ENCODE peak calls at places on chromosomes 11 and 22, in ten cellular contexts. N is sigmoid colon, L is transverse colon, P is stomach, X is K562, C is prostate gland, R is suprapubic skin, S is spleen, A is endothelial cell of umbilical vein, V is breast epithelium. D is an unnamed sample.

GRCh38 chr11:71215372-71215965 is 36.9 kb downstream of the SHANK2 start:
- DNase-seq in R (no peak), V (no peak), N (peak; percentile 41), A (no peak), X (no peak), C (no peak), P (no peak), S (peak; percentile 54), L (no peak), D (no peak)

GRCh38 chr11:41039592-41039991 is 419.9 kb downstream of the LRRC4C start:
- DNase-seq in S (no peak), P (no peak), R (no peak), C (no peak), A (no peak), X (no peak), L (no peak), V (no peak), N (no peak), D (no peak)

GRCh38 chr11:106091480-106092123 is 14.1 kb downstream of the AASDHPPT start:
- DNase-seq in X (no peak), S (no peak), L (no peak), P (no peak), V (no peak), A (peak; percentile 32), N (no peak), R (no peak), C (no peak), D (peak; percentile 3)

GRCh38 chr11:9600651-9601040 is 27.2 kb downstream of the WEE1 start:
- DNase-seq in R (peak; percentile 11), P (no peak), C (no peak), S (no peak), N (no peak), X (no peak), L (no peak), A (no peak), V (no peak), D (no peak)

GRCh38 chr11:44104472-44105294 is 9.2 kb downstream of the EXT2 start:
- DNase-seq in S (no peak), V (no peak), C (no peak), P (no peak), X (no peak), L (no peak), N (no peak), R (no peak), A (no peak), D (no peak)

GRCh38 chr11:2775083-2775625 is 75.4 kb upstream of the KCNQ1OT1 start:
- DNase-seq in R (peak; percentile 60), A (no peak), X (no peak), S (peak; percentile 53), N (peak; percentile 58), L (no peak), V (peak; percentile 14), C (peak; percentile 3), P (peak; percentile 20), D (no peak)

GRCh38 chr22:40238425-40239344 is 61.0 kb downstream of the TNRC6B start:
- DNase-seq in P (peak; percentile 33), X (no peak), N (no peak), A (peak; percentile 74), C (peak; percentile 48), V (peak; percentile 64), S (no peak), L (no peak), R (no peak), D (no peak)

GRCh38 chr11:92576315-92576714 is 351.7 kb downstream of the FAT3 start:
- DNase-seq in X (no peak), C (no peak), P (no peak), N (no peak), A (no peak), R (no peak), L (no peak), S (no peak), V (no peak), D (no peak)

GRCh38 chr11:94602430-94603372 is 35.5 kb downstream of the PIWIL4 start:
- DNase-seq in P (peak; percentile 67), C (peak; percentile 55), A (peak; percentile 66), X (peak; percentile 20), L (peak; percentile 65), S (no peak), V (no peak), N (peak; percentile 78), R (no peak), D (peak; percentile 13)

GRCh38 chr22:39556970-39557811 is 13.4 kb upstream of the CACNA1I start:
- DNase-seq in C (no peak), R (no peak), A (no peak), N (no peak), X (peak; percentile 61), S (no peak), L (no peak), V (no peak), P (no peak), D (no peak)

GRCh38 chr22:28142361-28142801 is 223.3 kb upstream of the PITPNB start:
- DNase-seq in A (peak; percentile 25), V (no peak), C (peak; percentile 12), L (no peak), R (no peak), N (no peak), P (no peak), X (no peak), S (no peak), D (no peak)

GRCh38 chr22:27998511-27999410 is 79.7 kb upstream of the PITPNB start:
- DNase-seq in P (no peak), V (no peak), L (no peak), C (no peak), S (peak; percentile 70), R (no peak), A (no peak), X (no peak), N (peak; percentile 62), D (no peak)

GRCh38 chr22:45268167-45268957 is 16.4 kb upstream of the UPK3A start:
- DNase-seq in L (peak; percentile 45), P (peak; percentile 36), V (no peak), R (no peak), A (peak; percentile 14), C (no peak), S (peak; percentile 87), X (no peak), N (no peak), D (no peak)

GRCh38 chr22:41290262-41291221 is 4.6 kb upstream of the RANGAP1 start:
- DNase-seq in R (no peak), N (no peak), C (no peak), V (no peak), L (no peak), S (no peak), P (no peak), X (no peak), A (peak; percentile 80), D (no peak)

GRCh38 chr11:32113637-32114203 is 22.8 kb downstream of the RCN1 start:
- DNase-seq in A (no peak), C (no peak), S (no peak), X (no peak), R (no peak), L (no peak), P (no peak), N (no peak), V (no peak), D (no peak)

DNA sequence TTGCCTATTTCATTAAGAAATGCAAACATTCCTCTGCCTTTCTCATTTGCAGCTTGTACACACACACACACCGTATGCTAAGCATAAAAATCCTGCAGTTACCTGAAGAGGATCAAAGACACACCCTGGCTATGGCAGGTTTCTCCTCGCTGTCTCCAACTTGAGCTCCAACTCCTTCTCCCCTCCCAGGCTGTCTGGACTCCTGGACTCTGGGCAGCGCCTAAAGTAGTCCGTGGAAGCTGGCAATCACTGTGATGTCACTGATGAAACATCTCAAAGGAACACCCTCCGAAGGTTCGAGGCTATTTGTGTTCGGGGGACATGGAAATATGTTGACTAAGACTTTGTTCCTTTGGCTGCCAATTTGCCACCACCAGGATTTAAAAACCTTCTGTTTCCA is at the start of gene SLN:
- DNase-seq in L (no peak), C (no peak), X (no peak), V (no peak), R (no peak), N (no peak), A (no peak), P (no peak), S (no peak), D (no peak)
- TF ChIP-seq POLR2A in L (no peak), C (no peak), X (no peak), V (no peak), R (no peak), N (no peak), A (no peak), P (no peak), S (no peak), D (no peak)

GRCh38 chr22:36191106-36191836 is 10.3 kb downstream of the APOL4 start:
- DNase-seq in X (no peak), S (no peak), A (no peak), L (peak; percentile 33), R (no peak), N (peak; percentile 93), C (no peak), V (peak; percentile 21), P (no peak), D (no peak)
- TF ChIP-seq POLR2AphosphoS5 in X (no peak), S (no peak), A (no peak), L (no peak), R (no peak), N (peak; percentile 53), C (no peak), V (no peak), P (peak; percentile 18), D (no peak)

GRCh38 chr11:125625594-125626380 is 824 bp downstream of the CHEK1 start:
- DNase-seq in C (peak; percentile 82), S (peak; percentile 95), R (peak; percentile 92), P (peak; percentile 88), L (peak; percentile 90), V (peak; percentile 68), X (peak; percentile 85), A (peak; percentile 91), N (peak; percentile 92), D (peak; percentile 65)
- TF ChIP-seq POLR2A in C (peak; percentile 76), S (no peak), R (no peak), P (peak; percentile 72), L (peak; percentile 79), V (no peak), X (peak; percentile 98), A (peak; percentile 71), N (peak; percentile 61), D (peak; percentile 91)

GRCh38 chr11:57637626-57638004 is 12.1 kb downstream of the YPEL4 start:
- DNase-seq in C (no peak), R (no peak), A (no peak), N (no peak), L (no peak), P (no peak), S (no peak), X (no peak), V (peak; percentile 59), D (no peak)

GRCh38 chr11:57638811-57639320 is 10.8 kb downstream of the YPEL4 start:
- DNase-seq in S (no peak), N (no peak), P (no peak), R (no peak), X (no peak), A (no peak), L (no peak), C (no peak), V (no peak), D (no peak)

GRCh38 chr11:57640068-57640800 is 9.5 kb downstream of the YPEL4 start:
- DNase-seq in V (no peak), S (no peak), P (no peak), A (no peak), R (no peak), L (no peak), X (no peak), N (no peak), C (no peak), D (no peak)

GRCh38 chr11:57639321-57640067 is 10.2 kb downstream of the YPEL4 start:
- DNase-seq in P (no peak), A (peak; percentile 42), R (no peak), L (no peak), X (no peak), C (no peak), V (no peak), S (no peak), N (no peak), D (no peak)

GRCh38 chr11:57638005-57638760 is 11.5 kb downstream of the YPEL4 start:
- DNase-seq in R (no peak), N (peak; percentile 92), V (peak; percentile 80), X (no peak), A (peak; percentile 80), P (peak; percentile 36), L (peak; percentile 44), S (no peak), C (peak; percentile 74), D (no peak)
- TF ChIP-seq POLR2AphosphoS5 in R (no peak), N (peak; percentile 43), V (no peak), X (no peak), A (peak; percentile 64), P (peak; percentile 28), L (no peak), S (peak; percentile 69), C (peak; percentile 41), D (no peak)